ENCODE peak calls at places on chromosomes 2 and 18, in five cellular contexts. C is HCT116, I is H1, P is GM12878, M is K562. T is an unnamed sample.

GRCh38 chr2:69567157-69567908 is 76.2 kb downstream of the AAK1 start:
- DNase-seq in M (no peak), P (no peak), C (no peak), I (no peak), T (no peak)

GRCh38 chr2:106104332-106105062 is 89.6 kb downstream of the UXS1 start:
- DNase-seq in C (peak), P (no peak), M (peak), I (peak), T (peak)

GRCh38 chr2:238817382-238817781 is 30.5 kb upstream of the TWIST2 start:
- DNase-seq in C (no peak), M (no peak), P (no peak), I (no peak), T (no peak)

GRCh38 chr2:25497862-25498407 is 156.2 kb upstream of the DNMT3A start:
- DNase-seq in I (no peak), P (no peak), M (no peak), C (no peak), T (no peak)

GRCh38 chr18:24600076-24600654 is 139.7 kb downstream of the HRH4 start:
- DNase-seq in M (peak), P (no peak), C (peak), I (no peak), T (peak)

GRCh38 chr18:73950116-73950705 is 197.4 kb downstream of the FBXO15 start:
- DNase-seq in P (no peak), C (no peak), I (no peak), M (no peak), T (no peak)

GRCh38 chr2:240585681-240586197 is 795 bp upstream of the CAPN10 start:
- DNase-seq in P (no peak), I (no peak), M (no peak), C (no peak), T (no peak)

GRCh38 chr18:21958256-21958655 is 211.1 kb upstream of the GATA6 start:
- DNase-seq in I (no peak), C (no peak), M (no peak), P (no peak), T (no peak)

GRCh38 chr2:78686754-78687153 is 338.7 kb upstream of the REG3G start:
- DNase-seq in P (no peak), M (no peak), I (no peak), C (no peak), T (no peak)

GRCh38 chr2:226130192-226130591 is 669.4 kb downstream of the IRS1 start:
- DNase-seq in I (no peak), P (no peak), M (no peak), C (no peak), T (no peak)

GRCh38 chr18:76264851-76265250 is 230.2 kb downstream of the ZNF516 start:
- DNase-seq in C (no peak), M (no peak), P (no peak), I (no peak), T (no peak)

GRCh38 chr2:176812376-176812775 is 400.2 kb upstream of the HNRNPA3 start:
- DNase-seq in P (no peak), M (no peak), I (no peak), C (no peak), T (no peak)

GRCh38 chr2:20916604-20917286 is 93.8 kb upstream of the LDAH start:
- DNase-seq in C (no peak), I (no peak), P (no peak), M (no peak), T (peak)

GRCh38 chr2:178914259-178914849 is 107.1 kb upstream of the TTN start:
- DNase-seq in C (peak), M (peak), P (peak), I (peak), T (peak)

GRCh38 chr2:154338359-154338967 is 360.0 kb upstream of the KCNJ3 start:
- DNase-seq in I (no peak), P (no peak), M (no peak), C (no peak), T (no peak)

GRCh38 chr18:45167109-45167551 is 448.1 kb upstream of the SLC14A2 start:
- DNase-seq in P (no peak), M (no peak), C (no peak), I (no peak), T (no peak)

GRCh38 chr2:11749646-11750349 is 3.4 kb downstream of the LPIN1 start:
- DNase-seq in I (no peak), P (peak), M (no peak), C (no peak), T (no peak)

GRCh38 chr18:75223687-75224347 is 13.2 kb downstream of the TSHZ1 start:
- DNase-seq in P (no peak), C (no peak), I (no peak), M (no peak), T (no peak)

GRCh38 chr18:10040287-10041011 is 126.6 kb downstream of the VAPA start:
- DNase-seq in P (no peak), C (no peak), M (no peak), I (no peak), T (peak)

GRCh38 chr2:231297108-231297908 is 98.2 kb upstream of the B3GNT7 start:
- DNase-seq in C (peak), P (peak), I (peak), M (peak), T (peak)

GRCh38 chr2:14773696-14774095 is 141.2 kb downstream of the LRATD1 start:
- DNase-seq in M (no peak), I (no peak), P (no peak), C (no peak), T (no peak)

GRCh38 chr2:198657520-198658121 is 800.1 kb downstream of the SATB2 start:
- DNase-seq in I (no peak), M (peak), C (peak), P (no peak), T (peak)

GRCh38 chr2:119111115-119111975 is 47.2 kb downstream of the C1QL2 start:
- DNase-seq in I (no peak), P (no peak), M (no peak), C (peak), T (no peak)

GRCh38 chr2:108641766-108642165 is 77.5 kb upstream of the RANBP2 start:
- DNase-seq in M (no peak), C (no peak), I (no peak), P (no peak), T (peak)

GRCh38 chr2:70944291-70944690 is 8.6 kb downstream of the ATP6V1B1 start:
- DNase-seq in C (no peak), M (no peak), P (no peak), I (peak), T (no peak)

GRCh38 chr2:150135223-150135883 is 352.1 kb downstream of the RND3 start:
- DNase-seq in M (no peak), I (no peak), C (no peak), P (no peak), T (no peak)

GRCh38 chr18:50654211-50654610 is 94.3 kb downstream of the MAPK4 start:
- DNase-seq in M (no peak), I (no peak), P (no peak), C (no peak), T (no peak)

GRCh38 chr2:72037322-72037721 is 110.3 kb downstream of the CYP26B1 start:
- DNase-seq in C (no peak), I (no peak), P (no peak), M (no peak), T (no peak)

GRCh38 chr18:9333441-9334350 is 877 bp upstream of the TWSG1 start:
- DNase-seq in P (no peak), C (no peak), M (no peak), I (peak), T (peak)

GRCh38 chr2:119119999-119120710 is 38.4 kb downstream of the C1QL2 start:
- DNase-seq in C (no peak), M (no peak), I (no peak), P (no peak), T (no peak)

DNA sequence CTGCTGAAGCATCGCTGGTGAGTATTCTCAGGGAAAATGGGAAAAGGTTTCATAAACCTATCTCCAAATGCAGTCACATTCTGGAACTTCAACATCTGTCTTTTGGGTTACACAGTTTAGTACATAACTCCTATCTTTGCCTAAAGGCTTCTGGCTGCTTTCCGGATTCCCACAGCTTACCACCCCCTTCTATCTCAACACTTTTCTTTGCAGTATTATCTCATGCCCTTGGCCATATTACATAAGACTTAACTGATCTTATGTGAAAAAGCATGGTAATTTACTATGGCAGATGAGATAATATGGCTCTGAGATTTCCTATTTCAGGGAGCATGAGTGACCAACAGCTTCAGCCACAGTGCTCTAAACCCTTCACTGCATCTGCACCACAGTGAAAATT is 369.3 kb upstream of the LINC00305 start:
- DNase-seq in P (no peak), M (no peak), I (no peak), C (no peak), T (no peak)
- TF ChIP-seq POLR2AphosphoS5 in P (no peak), M (no peak), I (no peak), C (no peak), T (no peak)

GRCh38 chr2:174681099-174681982 is 82.9 kb downstream of the CHRNA1 start:
- DNase-seq in M (no peak), I (no peak), C (no peak), P (no peak), T (no peak)

GRCh38 chr2:174682578-174683391 is 81.5 kb downstream of the CHRNA1 start:
- DNase-seq in C (no peak), M (no peak), I (peak), P (no peak), T (peak)

GRCh38 chr2:174686430-174686829 is 77.8 kb downstream of the CHRNA1 start:
- DNase-seq in I (no peak), P (no peak), C (no peak), M (no peak), T (no peak)

GRCh38 chr2:174681983-174682577 is 82.2 kb downstream of the CHRNA1 start:
- DNase-seq in P (no peak), M (no peak), C (no peak), I (peak), T (peak)

DNA sequence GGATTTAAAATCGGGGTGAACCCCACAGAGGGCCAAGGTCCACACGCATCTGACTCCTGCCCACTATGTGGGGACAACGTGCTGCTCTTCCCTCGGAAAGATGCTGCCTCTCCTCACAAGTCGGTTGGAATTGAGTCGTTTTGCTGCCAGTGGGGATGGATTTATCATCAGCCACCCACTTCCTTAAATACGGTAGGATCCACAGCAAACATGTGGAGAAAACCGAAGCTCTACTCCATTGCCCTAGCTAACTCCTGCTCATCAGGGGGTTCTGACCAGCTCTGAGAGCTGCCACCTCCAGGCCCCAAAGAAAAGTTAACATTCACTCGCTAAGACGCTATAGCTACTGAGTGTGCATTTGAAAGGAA is 80.9 kb downstream of the CHRNA1 start:
- DNase-seq in M (no peak), I (no peak), P (no peak), C (no peak), T (peak)
- TF ChIP-seq CTCF in M (no peak), I (no peak), P (peak), C (no peak), T (no peak)

GRCh38 chr2:37829616-37830385 is 95.3 kb upstream of the RMDN2 start:
- DNase-seq in P (peak), I (no peak), M (no peak), C (no peak), T (peak)
- H3K9ac ChIP-seq in P (no peak), I (no peak), M (no peak), C (no peak), T (peak)

GRCh38 chr2:146985753-146986152 is 859.1 kb upstream of the ACVR2A start:
- DNase-seq in P (no peak), M (no peak), C (no peak), I (no peak), T (no peak)

GRCh38 chr2:146984014-146984413 is 860.8 kb upstream of the ACVR2A start:
- DNase-seq in M (no peak), P (no peak), C (no peak), I (no peak), T (no peak)

GRCh38 chr2:146979746-146980145 is 865.1 kb upstream of the ACVR2A start:
- DNase-seq in P (no peak), I (no peak), M (no peak), C (no peak), T (no peak)

GRCh38 chr2:146981921-146982320 is 862.9 kb upstream of the ACVR2A start:
- DNase-seq in C (no peak), P (no peak), M (no peak), I (no peak), T (no peak)

DNA sequence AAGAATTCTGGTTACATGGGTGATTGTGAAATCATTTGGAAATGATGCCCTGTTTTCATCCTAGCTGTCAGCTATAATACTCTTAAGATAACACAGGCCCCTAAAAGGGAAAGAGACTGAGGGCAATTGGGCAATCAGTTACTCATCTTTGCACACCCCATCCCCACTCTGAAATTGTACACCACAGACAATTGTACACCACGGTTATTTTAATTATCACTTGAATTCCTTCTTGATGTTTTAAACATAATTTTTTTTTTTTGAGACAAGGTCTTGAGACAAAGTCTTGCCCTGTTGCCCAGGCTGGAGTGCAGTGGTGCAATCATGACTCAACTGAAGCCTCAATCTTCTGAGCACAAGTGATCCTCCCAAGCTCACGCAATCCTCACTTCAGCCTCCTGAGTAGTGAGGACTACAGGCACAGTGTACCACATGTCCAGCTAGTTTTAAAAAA is 862.4 kb upstream of the ACVR2A start:
- DNase-seq in C (no peak), I (no peak), M (no peak), P (no peak), T (no peak)
- TF ChIP-seq POLR2AphosphoS5 in C (no peak), I (no peak), M (no peak), P (no peak), T (no peak)

DNA sequence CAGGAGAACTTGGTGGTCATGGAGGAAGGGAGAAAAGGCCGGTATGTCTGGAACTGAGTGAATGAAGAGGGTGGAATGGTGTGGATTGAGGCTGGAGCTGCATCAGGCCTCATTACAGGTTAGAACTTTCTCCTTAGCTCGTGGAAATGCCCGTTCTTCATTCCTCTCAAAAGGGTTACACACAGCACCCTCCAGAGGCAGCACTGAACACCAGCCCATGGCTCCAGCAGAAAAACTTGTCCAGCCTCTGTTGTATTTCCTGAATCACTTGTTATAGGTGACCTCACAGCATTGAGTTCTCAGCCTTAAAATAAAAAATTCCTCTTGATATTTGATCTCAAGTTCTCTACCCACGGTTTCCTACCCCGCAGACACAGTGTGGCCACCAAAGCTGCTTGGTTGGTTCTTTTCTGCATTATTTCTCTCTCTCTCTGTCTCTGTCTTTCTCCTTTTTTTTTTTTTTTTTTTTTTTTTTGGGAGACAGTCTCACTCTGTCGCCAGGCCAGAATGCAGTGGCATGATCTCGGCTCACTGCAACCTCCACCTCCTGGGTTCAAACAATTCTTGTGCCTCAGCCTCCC is 89.6 kb downstream of the ITGB1BP1 start:
- DNase-seq in C (peak), P (no peak), I (no peak), M (peak), T (peak)
- TF ChIP-seq CTCF in C (peak), P (peak), I (peak), M (peak), T (peak)

GRCh38 chr2:225011585-225011984 is 30.7 kb downstream of the DOCK10 start:
- DNase-seq in C (no peak), I (no peak), P (no peak), M (no peak), T (no peak)
- H3K9ac ChIP-seq in C (no peak), I (no peak), P (no peak), M (no peak), T (no peak)

T was measured in endothelial cell of umbilical vein.